ENCODE peak calls at places on chromosomes 4 and X, in seven cellular contexts. O is CD8-positive, alpha-beta memory T cell; L is PC-3; C is mammary epithelial cell; D is A549; A is caudate nucleus; K is stomach. Y is an unnamed sample.
A peak's percentile ranks its signal among the peaks of the same experiment; 100 is the strongest.

GRCh38 chr4:67035501-67035900 is 509.8 kb downstream of the CENPC start:
- DNase-seq in O (no peak), L (peak; percentile 98), C (peak; percentile 91), D (peak; percentile 18), A (no peak), K (no peak), Y (no peak)

GRCh38 chr4:185892165-185892564 is 80.2 kb upstream of the SORBS2 start:
- DNase-seq in O (no peak), L (no peak), C (no peak), D (no peak), A (no peak), K (no peak), Y (no peak)

GRCh38 chrX:1894656-1895055 is 279.8 kb downstream of the ASMT start:
- DNase-seq in O (no peak), L (no peak), C (no peak), D (no peak), A (no peak), K (no peak), Y (no peak)

GRCh38 chrX:23694606-23695005 is 27.3 kb downstream of the PRDX4 start:
- DNase-seq in O (peak; percentile 11), L (peak; percentile 72), C (peak; percentile 30), D (peak; percentile 77), A (no peak), K (peak; percentile 64), Y (peak; percentile 23)

GRCh38 chr4:180057198-180057821 is 2185.9 kb upstream of the TENM3 start:
- DNase-seq in O (no peak), L (no peak), C (no peak), D (peak; percentile 4), A (no peak), K (no peak), Y (no peak)

GRCh38 chr4:102252171-102252570 is 93.1 kb downstream of the SLC39A8 start:
- DNase-seq in O (no peak), L (no peak), C (no peak), D (no peak), A (no peak), K (no peak), Y (no peak)

GRCh38 chr4:15410750-15411149 is 17.1 kb upstream of the C1QTNF7 start:
- DNase-seq in O (no peak), L (no peak), C (no peak), D (no peak), A (no peak), K (no peak), Y (no peak)

GRCh38 chr4:48902266-48902665 is 4.3 kb downstream of the OCIAD2 start:
- DNase-seq in O (no peak), L (peak; percentile 18), C (peak; percentile 48), D (peak; percentile 46), A (no peak), K (peak; percentile 50), Y (no peak)

GRCh38 chr4:122151982-122152698 is at the start of gene BLTP1:
- DNase-seq in O (peak; percentile 80), L (peak; percentile 76), C (peak; percentile 76), D (peak; percentile 79), A (peak; percentile 42), K (peak; percentile 90), Y (peak; percentile 82)

GRCh38 chr4:94256833-94257232 is 49.2 kb downstream of the SMARCAD1 start:
- DNase-seq in O (no peak), L (peak; percentile 30), C (no peak), D (peak; percentile 7), A (no peak), K (no peak), Y (no peak)

GRCh38 chr4:118969359-118969758 is 80.7 kb downstream of the SYNPO2 start:
- DNase-seq in O (no peak), L (peak; percentile 71), C (peak; percentile 62), D (peak; percentile 38), A (no peak), K (peak; percentile 36), Y (no peak)

GRCh38 chr4:48028654-48029053 is 12.1 kb downstream of the NIPAL1 start:
- DNase-seq in O (no peak), L (no peak), C (no peak), D (no peak), A (no peak), K (no peak), Y (no peak)

GRCh38 chrX:11944486-11944885 is 186.4 kb downstream of the MSL3 start:
- DNase-seq in O (no peak), L (peak; percentile 66), C (peak; percentile 67), D (peak; percentile 53), A (no peak), K (no peak), Y (no peak)

GRCh38 chr4:80362578-80363181 is 27.1 kb downstream of the CFAP299 start:
- DNase-seq in O (no peak), L (peak; percentile 70), C (peak; percentile 23), D (peak; percentile 19), A (no peak), K (no peak), Y (peak; percentile 32)

GRCh38 chrX:69556094-69557011 is 52.2 kb downstream of the NALF2 start:
- DNase-seq in O (no peak), L (peak; percentile 15), C (peak; percentile 3), D (peak; percentile 16), A (no peak), K (no peak), Y (no peak)

GRCh38 chr4:108466936-108467902 is 153.2 kb upstream of the RPL34 start:
- DNase-seq in O (no peak), L (peak; percentile 46), C (peak; percentile 91), D (no peak), A (no peak), K (no peak), Y (no peak)

GRCh38 chr4:88706574-88706973 is 8.9 kb upstream of the NAP1L5 start:
- DNase-seq in O (no peak), L (peak; percentile 67), C (peak; percentile 26), D (peak; percentile 58), A (no peak), K (no peak), Y (no peak)

GRCh38 chrX:16797841-16798240 is 11.6 kb downstream of the TXLNG start:
- DNase-seq in O (no peak), L (no peak), C (no peak), D (no peak), A (no peak), K (no peak), Y (no peak)

GRCh38 chr4:137531951-137532868 is at the start of gene PCDH18:
- DNase-seq in O (no peak), L (peak; percentile 75), C (peak; percentile 15), D (no peak), A (peak; percentile 15), K (peak; percentile 51), Y (no peak)

GRCh38 chrX:136183917-136184316 is 36.6 kb downstream of the FHL1 start:
- DNase-seq in O (no peak), L (no peak), C (no peak), D (no peak), A (no peak), K (no peak), Y (no peak)
- H3K27ac ChIP-seq in O (no peak overlapping the region), L (no peak overlapping the region), C (no peak overlapping the region), D (no peak overlapping the region), A (no peak overlapping the region), K (no peak overlapping the region), Y (no peak overlapping the region)

GRCh38 chr4:184822356-184822755 is 3.4 kb downstream of the ACSL1 start:
- DNase-seq in O (no peak), L (no peak), C (no peak), D (no peak), A (no peak), K (no peak), Y (no peak)

GRCh38 chr4:184824081-184824775 is 1.5 kb downstream of the ACSL1 start:
- DNase-seq in O (no peak), L (peak; percentile 4), C (peak; percentile 26), D (no peak), A (no peak), K (no peak), Y (no peak)

GRCh38 chr4:184825394-184826314 is at the start of gene ACSL1:
- DNase-seq in O (peak; percentile 76), L (peak; percentile 58), C (peak; percentile 56), D (peak; percentile 41), A (peak; percentile 59), K (peak; percentile 82), Y (peak; percentile 58)

GRCh38 chr4:184824776-184825393 is 883 bp downstream of the ACSL1 start:
- DNase-seq in O (peak; percentile 18), L (peak; percentile 23), C (peak; percentile 22), D (no peak), A (no peak), K (peak; percentile 33), Y (no peak)

GRCh38 chr4:184826315-184827266 is 823 bp upstream of the ACSL1 start:
- DNase-seq in O (peak; percentile 51), L (peak; percentile 17), C (no peak), D (no peak), A (no peak), K (peak; percentile 46), Y (peak; percentile 53)
- H3K27ac ChIP-seq in O (peak overlapping the region; percentile 55), L (no peak overlapping the region), C (no peak overlapping the region), D (peak overlapping the region; percentile 66), A (peak overlapping the region; percentile 83), K (peak overlapping the region; percentile 58), Y (peak overlapping the region; percentile 31)

DNA sequence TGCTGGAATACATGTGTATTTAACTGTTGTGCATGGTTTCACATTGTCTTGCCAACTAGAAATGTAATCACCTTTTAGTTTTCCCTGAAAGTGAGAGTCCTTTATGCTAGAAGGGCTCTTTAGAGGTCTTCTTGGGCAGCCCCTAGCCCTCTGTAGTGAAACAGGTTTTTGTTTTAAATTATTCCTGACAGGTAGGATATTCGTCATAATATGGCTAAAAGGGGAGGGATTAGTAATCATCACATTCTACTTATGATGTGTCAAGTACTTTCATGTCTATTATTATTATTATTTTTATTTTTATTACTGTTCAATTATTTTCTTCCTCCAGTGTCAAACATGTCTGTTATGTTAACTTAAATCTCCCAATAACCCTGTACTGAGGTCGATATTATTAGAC is 35.5 kb downstream of the MSN start:
- DNase-seq in O (no peak), L (no peak), C (no peak), D (no peak), A (no peak), K (no peak), Y (no peak)
- H3K27ac ChIP-seq in O (no peak overlapping the region), L (no peak overlapping the region), C (no peak overlapping the region), D (no peak overlapping the region), A (no peak overlapping the region), K (no peak overlapping the region), Y (no peak overlapping the region)

GRCh38 chr4:10088135-10089010 is 28.2 kb downstream of the WDR1 start:
- DNase-seq in O (no peak), L (no peak), C (peak; percentile 93), D (no peak), A (no peak), K (no peak), Y (no peak)

GRCh38 chr4:10090467-10091250 is 25.9 kb downstream of the WDR1 start:
- DNase-seq in O (no peak), L (no peak), C (no peak), D (no peak), A (no peak), K (no peak), Y (no peak)

GRCh38 chr4:10087152-10087791 is 29.3 kb downstream of the WDR1 start:
- DNase-seq in O (no peak), L (no peak), C (no peak), D (no peak), A (no peak), K (no peak), Y (no peak)

GRCh38 chr4:10091531-10092181 is 24.9 kb downstream of the WDR1 start:
- DNase-seq in O (no peak), L (no peak), C (no peak), D (no peak), A (no peak), K (no peak), Y (no peak)

DNA sequence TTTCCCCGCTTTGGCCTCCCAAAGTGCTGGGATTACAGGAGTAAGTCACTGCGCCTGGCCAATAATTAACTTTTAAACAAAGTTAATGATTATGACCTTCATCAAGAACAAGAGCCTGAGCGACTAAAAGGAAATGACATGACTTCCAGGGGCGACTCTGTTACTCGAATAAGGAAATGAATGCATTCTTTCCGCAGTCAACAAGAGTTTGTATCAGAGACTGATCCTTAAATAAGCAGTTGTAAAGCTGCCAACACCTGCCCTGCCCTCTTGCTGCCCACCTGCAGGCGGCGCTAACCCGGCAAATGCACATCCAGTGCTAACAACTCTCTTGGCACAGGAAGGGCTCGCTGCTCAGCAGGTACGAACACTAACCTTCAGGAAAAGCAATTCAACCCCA is 27.3 kb downstream of the WDR1 start:
- DNase-seq in O (no peak), L (peak; percentile 19), C (no peak), D (peak; percentile 33), A (no peak), K (peak; percentile 81), Y (no peak)
- H3K27ac ChIP-seq in O (no peak overlapping the region), L (no peak overlapping the region), C (peak overlapping the region; percentile 32), D (no peak overlapping the region), A (no peak overlapping the region), K (peak overlapping the region; percentile 47), Y (peak overlapping the region; percentile 19)